ENCODE peak calls at places on chromosomes 13 and 19, in ten cellular contexts. One of them, this sample, is unnamed.

GRCh38 chr13:111262715-111263114 is 57.7 kb upstream of the TEX29 start:
- DNase-seq in PC-9: no peak
- DNase-seq in WTC11: no peak
- DNase-seq in astrocyte of the cerebellum: no peak
- DNase-seq in psoas muscle: peak
- DNase-seq in GM06990: no peak
- DNase-seq in right lobe of liver: no peak
- DNase-seq in AG10803: no peak
- DNase-seq in uterus: no peak
- DNase-seq in GM12878: no peak
- DNase-seq in this sample: no peak

GRCh38 chr19:35710784-35711723 is 6.7 kb downstream of the ZBTB32 start:
- DNase-seq in psoas muscle: no peak
- DNase-seq in right lobe of liver: no peak
- DNase-seq in WTC11: no peak
- DNase-seq in AG10803: no peak
- DNase-seq in GM06990: peak
- DNase-seq in PC-9: no peak
- DNase-seq in GM12878: peak
- DNase-seq in astrocyte of the cerebellum: no peak
- DNase-seq in uterus: no peak
- DNase-seq in this sample: no peak

GRCh38 chr13:19072543-19072942 is 109.1 kb downstream of the TUBA3C start:
- DNase-seq in GM06990: no peak
- DNase-seq in GM12878: no peak
- DNase-seq in right lobe of liver: no peak
- DNase-seq in astrocyte of the cerebellum: no peak
- DNase-seq in WTC11: no peak
- DNase-seq in AG10803: no peak
- DNase-seq in PC-9: no peak
- DNase-seq in psoas muscle: no peak
- DNase-seq in uterus: no peak
- DNase-seq in this sample: no peak

GRCh38 chr13:32309812-32310706 is 5.1 kb downstream of the ZAR1L start:
- DNase-seq in WTC11: no peak
- DNase-seq in GM06990: peak
- DNase-seq in astrocyte of the cerebellum: peak
- DNase-seq in AG10803: peak
- DNase-seq in PC-9: peak
- DNase-seq in psoas muscle: no peak
- DNase-seq in right lobe of liver: no peak
- DNase-seq in GM12878: no peak
- DNase-seq in uterus: no peak
- DNase-seq in this sample: no peak

GRCh38 chr19:51365211-51366049 is 758 bp downstream of the ETFB start:
- DNase-seq in uterus: peak
- DNase-seq in WTC11: no peak
- DNase-seq in GM06990: no peak
- DNase-seq in PC-9: peak
- DNase-seq in AG10803: peak
- DNase-seq in astrocyte of the cerebellum: no peak
- DNase-seq in psoas muscle: peak
- DNase-seq in GM12878: no peak
- DNase-seq in right lobe of liver: peak
- DNase-seq in this sample: no peak

GRCh38 chr13:70668983-70669382 is 560.7 kb upstream of the KLHL1 start:
- DNase-seq in AG10803: no peak
- DNase-seq in uterus: no peak
- DNase-seq in astrocyte of the cerebellum: no peak
- DNase-seq in GM06990: no peak
- DNase-seq in right lobe of liver: no peak
- DNase-seq in GM12878: no peak
- DNase-seq in PC-9: no peak
- DNase-seq in psoas muscle: no peak
- DNase-seq in WTC11: no peak
- DNase-seq in this sample: no peak

GRCh38 chr19:48283908-48284307 is 14.0 kb downstream of the ZNF114 start:
- DNase-seq in GM12878: no peak
- DNase-seq in AG10803: peak
- DNase-seq in uterus: no peak
- DNase-seq in WTC11: no peak
- DNase-seq in PC-9: no peak
- DNase-seq in psoas muscle: no peak
- DNase-seq in astrocyte of the cerebellum: no peak
- DNase-seq in GM06990: no peak
- DNase-seq in right lobe of liver: no peak
- DNase-seq in this sample: no peak

GRCh38 chr13:108220042-108220441 is 1.9 kb downstream of the ABHD13 start:
- DNase-seq in AG10803: no peak
- DNase-seq in right lobe of liver: no peak
- DNase-seq in psoas muscle: no peak
- DNase-seq in GM12878: no peak
- DNase-seq in WTC11: no peak
- DNase-seq in uterus: no peak
- DNase-seq in GM06990: no peak
- DNase-seq in astrocyte of the cerebellum: no peak
- DNase-seq in PC-9: peak
- DNase-seq in this sample: no peak

GRCh38 chr19:5615756-5616327 is 6.7 kb downstream of the SAFB2 start:
- DNase-seq in WTC11: no peak
- DNase-seq in psoas muscle: no peak
- DNase-seq in GM12878: no peak
- DNase-seq in right lobe of liver: no peak
- DNase-seq in astrocyte of the cerebellum: no peak
- DNase-seq in PC-9: no peak
- DNase-seq in AG10803: no peak
- DNase-seq in uterus: no peak
- DNase-seq in GM06990: no peak
- DNase-seq in this sample: no peak

GRCh38 chr19:33721735-33722297 is 74.9 kb upstream of the KCTD15 start:
- DNase-seq in uterus: no peak
- DNase-seq in AG10803: no peak
- DNase-seq in right lobe of liver: no peak
- DNase-seq in astrocyte of the cerebellum: no peak
- DNase-seq in psoas muscle: no peak
- DNase-seq in GM12878: no peak
- DNase-seq in PC-9: no peak
- DNase-seq in WTC11: no peak
- DNase-seq in GM06990: no peak
- DNase-seq in this sample: no peak

GRCh38 chr19:23286477-23286876 is 36.3 kb upstream of the ZNF724 start:
- DNase-seq in AG10803: no peak
- DNase-seq in GM06990: no peak
- DNase-seq in GM12878: no peak
- DNase-seq in uterus: no peak
- DNase-seq in astrocyte of the cerebellum: no peak
- DNase-seq in WTC11: peak
- DNase-seq in PC-9: no peak
- DNase-seq in right lobe of liver: no peak
- DNase-seq in psoas muscle: no peak
- DNase-seq in this sample: no peak

GRCh38 chr19:23287620-23288019 is 37.4 kb upstream of the ZNF724 start:
- DNase-seq in WTC11: no peak
- DNase-seq in psoas muscle: no peak
- DNase-seq in uterus: no peak
- DNase-seq in right lobe of liver: no peak
- DNase-seq in astrocyte of the cerebellum: no peak
- DNase-seq in GM12878: no peak
- DNase-seq in PC-9: no peak
- DNase-seq in AG10803: no peak
- DNase-seq in GM06990: no peak
- DNase-seq in this sample: no peak

GRCh38 chr19:23285948-23286347 is 35.8 kb upstream of the ZNF724 start:
- DNase-seq in PC-9: no peak
- DNase-seq in AG10803: no peak
- DNase-seq in WTC11: no peak
- DNase-seq in uterus: no peak
- DNase-seq in GM12878: no peak
- DNase-seq in GM06990: no peak
- DNase-seq in psoas muscle: no peak
- DNase-seq in astrocyte of the cerebellum: no peak
- DNase-seq in right lobe of liver: no peak
- DNase-seq in this sample: no peak

GRCh38 chr19:23281663-23282276 is 31.6 kb upstream of the ZNF724 start:
- DNase-seq in PC-9: no peak
- DNase-seq in GM06990: no peak
- DNase-seq in right lobe of liver: no peak
- DNase-seq in astrocyte of the cerebellum: no peak
- DNase-seq in GM12878: no peak
- DNase-seq in AG10803: no peak
- DNase-seq in uterus: no peak
- DNase-seq in WTC11: no peak
- DNase-seq in psoas muscle: no peak
- DNase-seq in this sample: no peak

GRCh38 chr19:23283925-23284324 is 33.7 kb upstream of the ZNF724 start:
- DNase-seq in GM12878: no peak
- DNase-seq in WTC11: peak
- DNase-seq in astrocyte of the cerebellum: no peak
- DNase-seq in PC-9: no peak
- DNase-seq in right lobe of liver: no peak
- DNase-seq in GM06990: no peak
- DNase-seq in psoas muscle: no peak
- DNase-seq in uterus: peak
- DNase-seq in AG10803: peak
- DNase-seq in this sample: peak
- TF ChIP-seq CTCF in GM12878: peak
- TF ChIP-seq CTCF in WTC11: peak
- TF ChIP-seq CTCF in astrocyte of the cerebellum: peak
- TF ChIP-seq CTCF in PC-9: peak
- TF ChIP-seq CTCF in right lobe of liver: peak
- TF ChIP-seq CTCF in GM06990: peak
- TF ChIP-seq CTCF in psoas muscle: peak
- TF ChIP-seq CTCF in uterus: peak
- TF ChIP-seq CTCF in AG10803: peak
- TF ChIP-seq CTCF in this sample: no peak

GRCh38 chr13:51221674-51222509 is at the start of gene FAM124A:
- DNase-seq in AG10803: peak
- DNase-seq in GM06990: peak
- DNase-seq in psoas muscle: peak
- DNase-seq in WTC11: peak
- DNase-seq in GM12878: no peak
- DNase-seq in right lobe of liver: peak
- DNase-seq in PC-9: no peak
- DNase-seq in astrocyte of the cerebellum: no peak
- DNase-seq in uterus: peak
- DNase-seq in this sample: no peak
- TF ChIP-seq CTCF in AG10803: no peak
- TF ChIP-seq CTCF in GM06990: no peak
- TF ChIP-seq CTCF in psoas muscle: peak
- TF ChIP-seq CTCF in WTC11: no peak
- TF ChIP-seq CTCF in GM12878: no peak
- TF ChIP-seq CTCF in right lobe of liver: peak
- TF ChIP-seq CTCF in PC-9: no peak
- TF ChIP-seq CTCF in astrocyte of the cerebellum: no peak
- TF ChIP-seq CTCF in uterus: peak
- TF ChIP-seq CTCF in this sample: no peak

GRCh38 chr19:29245221-29245620 is 32.3 kb upstream of the UQCRFS1 start:
- DNase-seq in astrocyte of the cerebellum: no peak
- DNase-seq in WTC11: no peak
- DNase-seq in uterus: no peak
- DNase-seq in GM12878: no peak
- DNase-seq in AG10803: peak
- DNase-seq in GM06990: no peak
- DNase-seq in PC-9: no peak
- DNase-seq in psoas muscle: no peak
- DNase-seq in right lobe of liver: no peak
- DNase-seq in this sample: no peak

GRCh38 chr19:29247912-29248311 is 35.0 kb upstream of the UQCRFS1 start:
- DNase-seq in AG10803: no peak
- DNase-seq in astrocyte of the cerebellum: no peak
- DNase-seq in GM12878: no peak
- DNase-seq in right lobe of liver: no peak
- DNase-seq in GM06990: no peak
- DNase-seq in PC-9: no peak
- DNase-seq in uterus: no peak
- DNase-seq in psoas muscle: no peak
- DNase-seq in WTC11: no peak
- DNase-seq in this sample: no peak

GRCh38 chr19:29248332-29248844 is 35.4 kb upstream of the UQCRFS1 start:
- DNase-seq in uterus: no peak
- DNase-seq in WTC11: no peak
- DNase-seq in astrocyte of the cerebellum: no peak
- DNase-seq in right lobe of liver: no peak
- DNase-seq in GM06990: no peak
- DNase-seq in psoas muscle: no peak
- DNase-seq in PC-9: no peak
- DNase-seq in GM12878: no peak
- DNase-seq in AG10803: no peak
- DNase-seq in this sample: no peak

GRCh38 chr19:29241324-29241723 is 28.4 kb upstream of the UQCRFS1 start:
- DNase-seq in AG10803: no peak
- DNase-seq in astrocyte of the cerebellum: no peak
- DNase-seq in WTC11: no peak
- DNase-seq in PC-9: no peak
- DNase-seq in right lobe of liver: no peak
- DNase-seq in psoas muscle: no peak
- DNase-seq in GM06990: no peak
- DNase-seq in uterus: no peak
- DNase-seq in GM12878: no peak
- DNase-seq in this sample: no peak

DNA sequence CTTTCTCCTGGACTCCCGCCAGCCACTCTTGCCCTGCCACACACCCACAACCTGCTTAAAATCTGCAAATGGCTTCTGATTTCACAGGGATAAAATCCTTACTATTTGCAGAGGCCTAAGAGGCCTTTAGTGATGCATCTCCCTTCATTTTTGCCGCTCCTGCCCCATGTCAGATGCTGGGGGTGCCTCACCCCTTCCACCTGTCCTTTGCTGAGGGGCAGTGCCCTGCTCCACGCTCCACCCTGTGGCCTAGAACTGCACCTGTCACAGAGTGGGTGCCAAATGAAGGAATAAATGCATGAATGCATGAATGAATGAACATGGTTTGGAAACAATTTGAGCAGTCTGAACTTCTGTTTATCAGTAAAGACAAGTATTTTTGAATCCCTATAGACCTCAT is 34.1 kb upstream of the UQCRFS1 start:
- DNase-seq in astrocyte of the cerebellum: no peak
- DNase-seq in PC-9: no peak
- DNase-seq in uterus: no peak
- DNase-seq in GM12878: no peak
- DNase-seq in WTC11: peak
- DNase-seq in AG10803: no peak
- DNase-seq in right lobe of liver: no peak
- DNase-seq in GM06990: no peak
- DNase-seq in psoas muscle: no peak
- DNase-seq in this sample: no peak
- TF ChIP-seq CTCF in astrocyte of the cerebellum: no peak
- TF ChIP-seq CTCF in PC-9: no peak
- TF ChIP-seq CTCF in uterus: no peak
- TF ChIP-seq CTCF in GM12878: no peak
- TF ChIP-seq CTCF in WTC11: no peak
- TF ChIP-seq CTCF in AG10803: no peak
- TF ChIP-seq CTCF in right lobe of liver: no peak
- TF ChIP-seq CTCF in GM06990: no peak
- TF ChIP-seq CTCF in psoas muscle: no peak
- TF ChIP-seq CTCF in this sample: no peak

DNA sequence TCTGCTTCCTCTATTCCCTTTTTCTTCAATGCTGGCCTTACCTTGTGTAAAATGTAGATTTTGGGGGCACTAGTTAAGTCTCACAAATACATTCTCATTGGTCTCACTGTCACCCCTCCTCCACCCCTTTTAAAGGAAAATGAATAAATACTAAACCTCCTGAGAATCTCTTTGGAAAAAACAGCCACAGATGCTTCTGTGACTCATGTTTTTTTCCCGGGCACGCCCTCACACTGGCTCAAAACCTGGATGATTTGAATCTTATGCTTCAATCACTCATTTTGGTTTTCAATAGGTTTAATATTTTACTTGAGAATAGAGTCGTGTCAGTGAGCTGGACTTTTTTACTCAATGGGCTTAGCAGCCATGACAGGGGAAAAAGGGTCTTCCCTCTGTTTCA is 66.0 kb upstream of the MED4 start:
- DNase-seq in AG10803: peak
- DNase-seq in astrocyte of the cerebellum: no peak
- DNase-seq in right lobe of liver: no peak
- DNase-seq in GM06990: no peak
- DNase-seq in WTC11: no peak
- DNase-seq in GM12878: no peak
- DNase-seq in PC-9: no peak
- DNase-seq in psoas muscle: peak
- DNase-seq in uterus: no peak
- DNase-seq in this sample: no peak
- TF ChIP-seq CTCF in AG10803: no peak
- TF ChIP-seq CTCF in astrocyte of the cerebellum: no peak
- TF ChIP-seq CTCF in right lobe of liver: no peak
- TF ChIP-seq CTCF in GM06990: no peak
- TF ChIP-seq CTCF in WTC11: no peak
- TF ChIP-seq CTCF in GM12878: no peak
- TF ChIP-seq CTCF in PC-9: no peak
- TF ChIP-seq CTCF in psoas muscle: no peak
- TF ChIP-seq CTCF in uterus: no peak
- TF ChIP-seq CTCF in this sample: no peak

This sample was measured in omental fat pad.